ENCODE peak calls at places on chromosome 5, in eight cellular contexts. L, F, S, W, B, X, P and Q are unnamed samples.

GRCh38 chr5:4879693-4880303 is 260.3 kb upstream of the ADAMTS16 start:
- DNase-seq in P (peak), B (peak), F (peak), L (peak), X (peak), W (peak), S (peak), Q (peak)

GRCh38 chr5:116442095-116442534 is 132.5 kb downstream of the SEMA6A start:
- DNase-seq in X (no peak), S (no peak), F (no peak), L (no peak), P (peak), B (no peak), W (no peak), Q (no peak)

GRCh38 chr5:32225445-32225844 is 51.3 kb upstream of the GOLPH3 start:
- DNase-seq in L (no peak), P (no peak), F (peak), S (no peak), B (peak), W (no peak), X (no peak), Q (no peak)

GRCh38 chr5:54087436-54087835 is 222.9 kb downstream of the ARL15 start:
- DNase-seq in B (peak), W (no peak), F (peak), P (no peak), L (no peak), X (no peak), S (no peak), Q (no peak)

GRCh38 chr5:159210306-159210722 is 961 bp upstream of the RNF145 start:
- DNase-seq in F (no peak), X (no peak), S (no peak), L (no peak), W (no peak), P (peak), B (no peak), Q (no peak)

GRCh38 chr5:151598984-151599383 is 7.9 kb upstream of the FAT2 start:
- DNase-seq in L (no peak), F (no peak), W (no peak), B (no peak), X (no peak), S (peak), P (no peak), Q (no peak)

GRCh38 chr5:109334056-109334455 is 75.7 kb downstream of the PJA2 start:
- DNase-seq in L (no peak), W (no peak), S (no peak), P (no peak), B (no peak), F (no peak), X (no peak), Q (no peak)

GRCh38 chr5:1523793-1524480 is at the start of gene LPCAT1:
- DNase-seq in L (peak), S (peak), F (no peak), X (peak), P (peak), W (peak), B (peak), Q (peak)

GRCh38 chr5:38598994-38599611 is 42.7 kb upstream of the LIFR start:
- DNase-seq in B (peak), F (peak), L (no peak), X (no peak), P (no peak), W (no peak), S (no peak), Q (no peak)

GRCh38 chr5:73946926-73947455 is 321.0 kb downstream of the ARHGEF28 start:
- DNase-seq in F (no peak), B (no peak), P (no peak), S (no peak), L (no peak), W (no peak), X (no peak), Q (no peak)

GRCh38 chr5:113824307-113824706 is 310.8 kb downstream of the YTHDC2 start:
- DNase-seq in B (no peak), P (no peak), X (no peak), F (no peak), W (no peak), L (no peak), S (no peak), Q (no peak)

GRCh38 chr5:168159425-168159824 is 132.0 kb upstream of the WWC1 start:
- DNase-seq in S (no peak), P (peak), F (no peak), W (peak), B (no peak), X (peak), L (no peak), Q (peak)

GRCh38 chr5:153970496-153970895 is 68.2 kb downstream of the FAM114A2 start:
- DNase-seq in F (no peak), L (no peak), P (no peak), W (no peak), B (no peak), X (peak), S (no peak), Q (no peak)

GRCh38 chr5:40906351-40906751 is 2.9 kb upstream of the C7 start:
- DNase-seq in W (no peak), S (no peak), F (no peak), B (no peak), P (no peak), X (no peak), L (no peak), Q (no peak)

GRCh38 chr5:35246928-35247644 is 16.8 kb upstream of the PRLR start:
- DNase-seq in B (no peak), F (no peak), P (peak), L (peak), X (no peak), W (no peak), S (no peak), Q (no peak)

GRCh38 chr5:94751456-94751855 is 133.0 kb downstream of the SLF1 start:
- DNase-seq in S (no peak), F (no peak), P (no peak), W (no peak), X (peak), L (no peak), B (no peak), Q (no peak)

GRCh38 chr5:154199263-154199662 is 8.7 kb downstream of the GALNT10 start:
- DNase-seq in B (no peak), F (no peak), P (no peak), W (no peak), S (no peak), L (no peak), X (no peak), Q (no peak)

GRCh38 chr5:119036101-119036762 is 34.7 kb upstream of the DMXL1 start:
- DNase-seq in L (no peak), B (peak), X (no peak), F (peak), P (no peak), W (no peak), S (no peak), Q (no peak)

GRCh38 chr5:128695791-128696520 is 157.9 kb upstream of the FBN2 start:
- DNase-seq in F (peak), L (no peak), W (no peak), S (no peak), B (no peak), P (no peak), X (peak), Q (no peak)

GRCh38 chr5:180472269-180472668 is 21.9 kb upstream of the CNOT6 start:
- DNase-seq in F (no peak), P (no peak), X (no peak), B (no peak), L (no peak), W (no peak), S (no peak), Q (no peak)

GRCh38 chr5:141958773-141959172 is 771 bp upstream of the PCDH12 start:
- DNase-seq in S (no peak), B (no peak), W (no peak), F (no peak), X (no peak), L (no peak), P (no peak), Q (no peak)

GRCh38 chr5:56011835-56012234 is 17.1 kb upstream of the IL6ST start:
- DNase-seq in B (peak), W (no peak), F (peak), X (no peak), P (no peak), S (no peak), L (no peak), Q (no peak)

GRCh38 chr5:41399840-41400239 is 110.6 kb downstream of the PLCXD3 start:
- DNase-seq in W (no peak), X (no peak), F (no peak), P (no peak), L (no peak), B (no peak), S (no peak), Q (no peak)

GRCh38 chr5:1405539-1406530 is 39.4 kb downstream of the SLC6A3 start:
- DNase-seq in S (peak), B (no peak), P (no peak), W (no peak), X (no peak), L (peak), F (no peak), Q (no peak)

GRCh38 chr5:168661593-168662485 is 82.7 kb upstream of the PANK3 start:
- DNase-seq in X (no peak), W (no peak), F (no peak), P (no peak), B (no peak), S (no peak), L (no peak), Q (no peak)

GRCh38 chr5:172792693-172793570 is 21.9 kb upstream of the DUSP1 start:
- DNase-seq in P (no peak), L (no peak), X (no peak), F (no peak), B (no peak), S (no peak), W (no peak), Q (peak)

GRCh38 chr5:61614606-61615005 is 282.5 kb downstream of the ZSWIM6 start:
- DNase-seq in P (no peak), S (no peak), B (no peak), W (no peak), X (no peak), F (no peak), L (no peak), Q (no peak)

GRCh38 chr5:151127926-151128325 is 29.7 kb downstream of the ANXA6 start:
- DNase-seq in B (no peak), W (no peak), X (no peak), F (no peak), L (no peak), S (no peak), P (no peak), Q (no peak)

GRCh38 chr5:11182441-11183080 is 421.5 kb upstream of the DAP start:
- DNase-seq in S (no peak), P (peak), L (no peak), B (peak), F (peak), X (peak), W (peak), Q (peak)

GRCh38 chr5:1747803-1748085 is 51.9 kb downstream of the MRPL36 start:
- DNase-seq in L (peak), B (no peak), F (no peak), P (no peak), X (no peak), W (no peak), S (peak), Q (no peak)

GRCh38 chr5:65808261-65808741 is 86.3 kb downstream of the NLN start:
- DNase-seq in P (no peak), L (no peak), B (no peak), X (no peak), F (no peak), W (no peak), S (no peak), Q (no peak)

GRCh38 chr5:89028579-89029272 is 145.7 kb upstream of the MEF2C start:
- DNase-seq in L (no peak), S (no peak), F (no peak), X (no peak), P (no peak), W (no peak), B (no peak), Q (no peak)

GRCh38 chr5:68924490-68925145 is 169.2 kb upstream of the SLC30A5 start:
- DNase-seq in F (peak), X (no peak), W (no peak), B (peak), P (peak), L (no peak), S (no peak), Q (no peak)

GRCh38 chr5:96919754-96920197 is 16.1 kb upstream of the LNPEP start:
- DNase-seq in W (peak), X (no peak), S (no peak), B (no peak), F (no peak), P (no peak), L (no peak), Q (no peak)

DNA sequence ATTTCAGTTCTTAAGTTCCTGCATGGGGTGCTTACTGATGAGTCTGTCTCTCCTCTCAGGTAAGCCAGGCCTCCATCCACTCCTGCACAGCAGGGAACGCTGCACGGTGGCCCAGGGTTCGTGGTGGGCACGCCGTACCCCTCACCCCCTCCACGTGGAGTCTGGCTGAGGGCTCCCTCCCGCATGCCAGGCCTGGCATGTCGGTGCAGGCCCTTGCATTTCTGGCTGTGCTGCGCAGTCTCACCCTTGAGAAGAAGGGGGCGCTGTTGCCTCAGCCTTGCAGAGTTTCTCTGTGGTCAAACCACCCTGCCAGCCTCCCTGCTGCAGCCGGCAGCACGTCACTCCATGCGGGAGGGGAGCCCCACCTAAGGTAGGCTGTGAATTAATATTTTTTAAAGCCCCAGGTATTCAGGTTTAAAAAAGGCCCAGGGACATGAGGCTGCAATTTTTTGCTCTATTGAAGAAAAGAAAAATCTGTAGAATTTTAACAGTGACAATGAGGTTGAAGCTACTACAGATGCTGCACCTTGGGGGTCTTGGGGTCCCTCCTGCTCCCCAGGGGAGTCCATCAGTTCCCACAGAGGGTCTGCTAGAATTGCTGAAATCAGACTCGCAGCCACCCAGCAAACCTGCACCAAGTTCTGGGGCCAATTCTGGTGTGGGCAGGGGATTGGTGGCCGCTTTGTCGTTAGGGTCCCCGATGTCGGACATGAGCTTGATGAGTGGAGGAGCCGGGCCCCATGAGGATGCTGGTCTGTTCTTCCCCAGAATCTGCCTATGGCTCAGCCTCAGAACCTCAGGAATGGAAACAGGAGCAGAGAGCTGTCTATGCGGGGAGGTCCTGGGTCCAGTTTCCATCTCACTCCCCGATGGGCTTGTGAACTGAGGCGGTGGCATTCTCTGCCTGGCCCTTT is 52.6 kb downstream of the TENT4A start:
- DNase-seq in S (peak), L (peak), X (peak), W (peak), B (peak), F (no peak), P (peak), Q (peak)
- H3K4me3 ChIP-seq in S (no peak), L (no peak), X (no peak), W (no peak), B (no peak), F (no peak), P (no peak), Q (no peak)

DNA sequence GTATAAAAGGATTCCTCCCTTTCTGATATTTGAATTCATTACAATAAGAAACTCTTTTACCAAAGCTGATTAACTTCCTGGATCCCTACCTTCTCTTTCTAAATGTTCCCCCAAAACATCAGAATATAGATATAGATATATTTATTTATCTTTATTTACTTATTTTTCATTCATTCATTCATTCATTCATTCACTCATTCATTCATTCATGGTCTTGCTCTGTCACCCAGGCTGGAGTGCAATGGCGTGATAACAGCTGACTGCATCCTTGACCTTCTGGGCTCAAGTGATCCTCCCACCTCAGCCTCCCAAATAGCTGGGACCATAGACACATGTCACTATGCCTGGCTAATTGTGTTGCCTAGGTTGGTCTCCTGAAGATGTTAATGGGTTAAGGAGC is 30.7 kb downstream of the GIN1 start:
- DNase-seq in F (no peak), L (no peak), X (no peak), W (no peak), B (no peak), P (no peak), S (no peak), Q (no peak)
- H3K4me3 ChIP-seq in F (no peak), L (no peak), X (no peak), W (no peak), B (no peak), P (no peak), S (no peak), Q (no peak)

DNA sequence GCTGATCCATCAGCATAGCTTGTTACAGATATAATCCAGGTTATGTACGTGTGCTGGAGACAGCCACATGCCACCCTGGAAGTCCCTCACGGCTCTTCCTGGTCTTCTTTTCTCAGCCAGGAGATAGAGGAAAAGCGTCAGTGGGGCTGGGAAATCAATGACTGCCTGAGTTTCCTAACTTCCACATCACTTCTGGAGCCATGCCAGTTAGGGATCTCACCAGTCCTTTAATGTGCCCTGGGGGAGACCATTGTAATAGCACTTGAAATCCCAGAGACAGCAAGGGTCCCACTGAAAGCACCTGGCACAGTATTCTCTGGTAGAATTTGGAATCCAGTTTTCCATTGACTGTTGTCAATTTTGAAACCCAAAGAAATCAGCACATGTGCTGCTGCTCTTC is 29.2 kb downstream of the ANXA2R start:
- DNase-seq in L (no peak), F (no peak), P (no peak), W (no peak), B (no peak), X (no peak), S (no peak), Q (no peak)
- H3K4me3 ChIP-seq in L (no peak), F (no peak), P (no peak), W (peak), B (no peak), X (no peak), S (no peak), Q (no peak)

GRCh38 chr5:81779125-81779934 is 28.4 kb upstream of the SSBP2 start:
- DNase-seq in X (no peak), S (peak), P (peak), B (no peak), W (peak), L (peak), F (no peak), Q (no peak)
- H3K4me3 ChIP-seq in X (no peak), S (peak), P (no peak), B (peak), W (peak), L (peak), F (peak), Q (peak)

GRCh38 chr5:171801-172331 is 19.4 kb upstream of the LRRC14B start:
- DNase-seq in S (peak), F (no peak), W (no peak), B (no peak), L (peak), P (no peak), X (no peak), Q (no peak)
- H3K4me3 ChIP-seq in S (no peak), F (no peak), W (no peak), B (no peak), L (no peak), P (no peak), X (no peak), Q (no peak)

GRCh38 chr5:163437011-163437308 is 435 bp upstream of the CCNG1 start:
- DNase-seq in W (no peak), X (no peak), S (no peak), F (no peak), P (no peak), L (no peak), B (no peak), Q (no peak)
- H3K4me3 ChIP-seq in W (peak), X (peak), S (peak), F (peak), P (no peak), L (peak), B (peak), Q (peak)

GRCh38 chr5:177474094-177474493 is 660 bp upstream of the DBN1 start:
- DNase-seq in L (no peak), F (no peak), B (peak), P (no peak), S (no peak), W (no peak), X (no peak), Q (no peak)
- H3K4me3 ChIP-seq in L (no peak), F (peak), B (peak), P (no peak), S (no peak), W (no peak), X (peak), Q (peak)

GRCh38 chr5:144254552-144254951 is 83.9 kb downstream of the KCTD16 start:
- DNase-seq in P (no peak), L (no peak), X (no peak), S (no peak), B (no peak), W (no peak), F (no peak), Q (no peak)

GRCh38 chr5:144248015-144248414 is 77.3 kb downstream of the KCTD16 start:
- DNase-seq in F (no peak), X (no peak), W (no peak), P (no peak), L (no peak), B (no peak), S (no peak), Q (no peak)

GRCh38 chr5:144247131-144247530 is 76.5 kb downstream of the KCTD16 start:
- DNase-seq in P (no peak), F (no peak), S (no peak), L (no peak), W (no peak), X (no peak), B (no peak), Q (no peak)

GRCh38 chr5:144249755-144250464 is 79.2 kb downstream of the KCTD16 start:
- DNase-seq in L (no peak), W (no peak), F (no peak), B (no peak), P (no peak), S (no peak), X (no peak), Q (no peak)
- H3K4me3 ChIP-seq in L (no peak), W (no peak), F (no peak), B (no peak), P (no peak), S (no peak), X (no peak), Q (no peak)

GRCh38 chr5:160442824-160443431 is 21.3 kb downstream of the PTTG1 start:
- DNase-seq in P (peak), B (no peak), X (no peak), L (no peak), S (no peak), W (peak), F (no peak), Q (no peak)

GRCh38 chr5:160439205-160439600 is 17.5 kb downstream of the PTTG1 start:
- DNase-seq in P (peak), B (peak), F (no peak), L (peak), W (peak), S (peak), X (peak), Q (peak)

GRCh38 chr5:160436017-160436416 is 14.4 kb downstream of the PTTG1 start:
- DNase-seq in P (no peak), F (no peak), W (no peak), S (no peak), B (no peak), X (no peak), L (no peak), Q (no peak)

GRCh38 chr5:160441352-160441781 is 19.7 kb downstream of the PTTG1 start:
- DNase-seq in W (peak), L (no peak), S (no peak), X (no peak), B (no peak), F (no peak), P (no peak), Q (no peak)

GRCh38 chr5:160438316-160439204 is 16.9 kb downstream of the PTTG1 start:
- DNase-seq in P (peak), B (peak), F (no peak), S (no peak), W (peak), L (no peak), X (peak), Q (peak)
- H3K4me3 ChIP-seq in P (no peak), B (peak), F (peak), S (peak), W (peak), L (peak), X (peak), Q (peak)